ENCODE peak calls at places on chromosomes 4 and X, in six cellular contexts. B is GM13977, P is neural crest cell, U is OCI-LY7, N is IMR-90, L is AG09309. Y is an unnamed sample.
A peak's percentile ranks its signal among the peaks of the same experiment; 100 is the strongest.

GRCh38 chrX:4656419-4656818 is 943.0 kb upstream of the PRKX start:
- DNase-seq in P (no peak), U (no peak), L (no peak), N (no peak), B (no peak), Y (no peak)

GRCh38 chr4:98166025-98166730 is 22.9 kb upstream of the STPG2 start:
- DNase-seq in B (no peak), L (no peak), U (no peak), P (no peak), N (peak; percentile 1), Y (no peak)

GRCh38 chr4:154911097-154911496 is 130.0 kb downstream of the RBM46 start:
- DNase-seq in B (no peak), P (no peak), U (no peak), N (peak; percentile 2), L (no peak), Y (no peak)

GRCh38 chrX:48997455-48997854 is 4.6 kb downstream of the GRIPAP1 start:
- DNase-seq in N (no peak), L (no peak), B (no peak), P (no peak), U (no peak), Y (no peak)

GRCh38 chrX:31223817-31224216 is 152.0 kb upstream of the FTHL17 start:
- DNase-seq in P (no peak), B (peak; percentile 31), L (peak; percentile 46), U (peak; percentile 44), N (peak; percentile 80), Y (peak; percentile 5)

GRCh38 chr4:25347473-25347872 is 29.6 kb upstream of the ANAPC4 start:
- DNase-seq in B (no peak), L (no peak), P (no peak), N (no peak), U (no peak), Y (no peak)

GRCh38 chr4:83093060-83093640 is 21.4 kb downstream of the PLAC8 start:
- DNase-seq in B (no peak), P (no peak), U (no peak), L (no peak), N (no peak), Y (no peak)

GRCh38 chrX:1679238-1679637 is 64.4 kb downstream of the ASMT start:
- DNase-seq in L (no peak), B (no peak), P (no peak), N (no peak), U (no peak), Y (no peak)

GRCh38 chrX:65883556-65883955 is 156.3 kb downstream of the VSIG4 start:
- DNase-seq in B (no peak), L (no peak), P (no peak), N (no peak), U (no peak), Y (no peak)

GRCh38 chr4:32745351-32745750 is 2025.2 kb downstream of the PCDH7 start:
- DNase-seq in N (no peak), L (no peak), P (no peak), U (no peak), B (no peak), Y (no peak)

GRCh38 chr4:4496604-4497372 is 45.1 kb downstream of the STX18 start:
- DNase-seq in U (no peak), P (peak; percentile 35), B (no peak), N (no peak), L (no peak), Y (no peak)

GRCh38 chr4:98289375-98289774 is 28.2 kb downstream of the RAP1GDS1 start:
- DNase-seq in U (no peak), B (no peak), L (no peak), N (no peak), P (no peak), Y (peak; percentile 9)

GRCh38 chrX:154490021-154490413 is 412 bp downstream of the SLC10A3 start:
- DNase-seq in U (peak; percentile 52), N (peak; percentile 45), L (no peak), P (no peak), B (no peak), Y (peak; percentile 29)

GRCh38 chr4:176187610-176188009 is 7.8 kb downstream of the SPATA4 start:
- DNase-seq in L (no peak), B (no peak), U (no peak), N (peak; percentile 66), P (no peak), Y (no peak)

GRCh38 chr4:18777190-18777589 is 755.6 kb upstream of the LCORL start:
- DNase-seq in B (no peak), P (no peak), N (no peak), U (no peak), L (no peak), Y (no peak)

GRCh38 chrX:77527233-77528001 is 80.2 kb downstream of the FGF16 start:
- DNase-seq in B (no peak), N (no peak), U (no peak), P (no peak), L (no peak), Y (no peak)

GRCh38 chrX:56499372-56499771 is 64.1 kb upstream of the UBQLN2 start:
- DNase-seq in N (no peak), B (no peak), L (no peak), P (no peak), U (no peak), Y (no peak)

GRCh38 chr4:92521941-92522340 is 218.2 kb downstream of the GRID2 start:
- DNase-seq in B (no peak), P (no peak), N (no peak), L (no peak), U (no peak), Y (no peak)

GRCh38 chr4:78602334-78602733 is 50.8 kb downstream of the ANXA3 start:
- DNase-seq in B (no peak), L (no peak), N (no peak), U (no peak), P (no peak), Y (no peak)

GRCh38 chrX:15579778-15580747 is 20.7 kb downstream of the ACE2 start:
- DNase-seq in B (no peak), U (no peak), L (no peak), N (peak; percentile 4), P (no peak), Y (no peak)

GRCh38 chrX:100731441-100732281 is at the start of gene SYTL4:
- DNase-seq in U (no peak), B (peak; percentile 14), P (peak; percentile 6), N (no peak), L (no peak), Y (no peak)

GRCh38 chr4:124321370-124321769 is 391.2 kb downstream of the ANKRD50 start:
- DNase-seq in L (no peak), B (no peak), N (peak; percentile 17), U (no peak), P (no peak), Y (no peak)

GRCh38 chr4:81429031-81429430 is 42.7 kb downstream of the RASGEF1B start:
- DNase-seq in B (no peak), L (no peak), P (no peak), U (no peak), N (no peak), Y (no peak)

GRCh38 chr4:175308236-175308635 is 390.1 kb downstream of the ADAM29 start:
- DNase-seq in L (no peak), B (no peak), P (no peak), U (no peak), N (peak; percentile 58), Y (no peak)

GRCh38 chr4:81850701-81851100 is 379.0 kb upstream of the RASGEF1B start:
- DNase-seq in P (no peak), U (no peak), N (no peak), L (no peak), B (no peak), Y (no peak)

GRCh38 chr4:56870927-56871326 is 36.8 kb upstream of the REST start:
- DNase-seq in L (peak; percentile 64), B (no peak), N (peak; percentile 35), P (no peak), U (no peak), Y (no peak)

GRCh38 chrX:153517941-153518834 is 746 bp downstream of the ATP2B3 start:
- DNase-seq in B (no peak), P (no peak), N (no peak), U (no peak), L (no peak), Y (no peak)

GRCh38 chr4:14529653-14530052 is 472.6 kb upstream of the CPEB2 start:
- DNase-seq in L (no peak), B (no peak), N (no peak), P (no peak), U (no peak), Y (no peak)

GRCh38 chr4:187046471-187046870 is 322.8 kb upstream of the FAT1 start:
- DNase-seq in P (no peak), B (no peak), L (no peak), U (no peak), N (no peak), Y (no peak)

GRCh38 chr4:181504846-181505374 is 738.3 kb upstream of the TENM3 start:
- DNase-seq in N (no peak), L (no peak), U (no peak), P (no peak), B (no peak), Y (no peak)

GRCh38 chr4:84878541-84878940 is 87.9 kb downstream of the WDFY3 start:
- DNase-seq in P (no peak), U (no peak), B (no peak), L (no peak), N (peak; percentile 31), Y (no peak)

GRCh38 chr4:13264126-13264525 is 220.0 kb downstream of the RAB28 start:
- DNase-seq in P (no peak), B (no peak), N (no peak), L (no peak), U (no peak), Y (no peak)

GRCh38 chr4:162836773-162837172 is 329.9 kb downstream of the NAF1 start:
- DNase-seq in U (no peak), P (no peak), L (no peak), N (no peak), B (no peak), Y (no peak)
- TF ChIP-seq CTCF in U (no peak), P (no peak), L (no peak), N (no peak), B (no peak), Y (no peak)

GRCh38 chr4:102430511-102430910 is 70.6 kb upstream of the NFKB1 start:
- DNase-seq in U (no peak), B (no peak), P (no peak), N (peak; percentile 16), L (no peak), Y (no peak)
- TF ChIP-seq CTCF in U (no peak), B (no peak), P (no peak), N (no peak), L (no peak), Y (no peak)

DNA sequence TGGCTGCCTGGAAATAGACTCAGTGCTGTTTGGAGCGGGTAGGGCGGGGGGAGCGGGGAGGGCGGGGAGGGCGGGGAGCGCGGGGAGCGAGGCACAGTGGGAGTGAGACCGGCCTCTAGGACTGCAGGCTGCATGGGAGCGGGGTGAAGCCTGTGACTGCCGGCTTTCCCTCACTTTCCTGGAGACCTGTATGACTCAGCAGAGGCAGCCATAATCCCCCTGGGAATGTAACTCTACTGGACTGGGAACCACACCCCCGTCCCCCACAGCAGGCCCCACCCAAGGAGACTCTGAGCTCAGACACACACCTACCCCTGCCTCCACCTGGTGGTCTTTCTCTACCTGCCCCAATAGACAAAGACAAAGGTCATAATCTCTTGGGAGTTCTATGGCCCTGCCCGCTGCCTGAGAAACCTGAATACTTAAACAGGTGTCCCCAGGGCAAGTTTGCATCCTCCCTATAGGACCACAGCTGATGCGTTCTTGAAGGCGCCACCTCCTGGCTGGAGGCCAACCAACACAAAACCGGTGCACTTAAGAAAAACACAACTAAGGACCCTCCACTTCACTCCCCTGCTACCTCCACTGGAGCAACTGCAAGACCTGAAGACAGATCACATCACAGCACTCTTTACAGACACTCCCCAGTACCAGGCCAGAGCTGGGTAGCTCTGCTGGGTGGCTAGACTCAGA is 18.0 kb downstream of the HDAC8 start:
- DNase-seq in B (no peak), N (no peak), U (peak; percentile 1), P (peak; percentile 1), L (no peak), Y (no peak)
- TF ChIP-seq CTCF in B (peak; percentile 24), N (no peak), U (peak; percentile 42), P (peak; percentile 5), L (no peak), Y (no peak)

GRCh38 chr4:76377922-76378321 is 43.0 kb downstream of the CCDC158 start:
- DNase-seq in N (peak; percentile 61), P (peak; percentile 47), L (no peak), B (peak; percentile 27), U (peak; percentile 4), Y (peak; percentile 40)
- TF ChIP-seq CTCF in N (peak; percentile 69), P (peak; percentile 79), L (peak; percentile 57), B (peak; percentile 66), U (peak; percentile 69), Y (peak; percentile 22)